ENCODE peak calls at places on chromosomes 5 and 9, in five cellular contexts. W, B, Z, X and N are unnamed samples.

GRCh38 chr5:1834022-1834551 is 32.9 kb downstream of the NDUFS6 start:
- DNase-seq in W (no peak), Z (no peak), X (no peak), B (no peak), N (no peak)

GRCh38 chr5:2894347-2895135 is 143.1 kb upstream of the IRX2 start:
- DNase-seq in B (no peak), W (no peak), X (no peak), Z (peak; percentile 1), N (no peak)

GRCh38 chr5:159331099-159331973 is 1.0 kb upstream of the IL12B start:
- DNase-seq in B (peak; percentile 50), X (peak; percentile 83), Z (peak; percentile 58), W (peak; percentile 76), N (no peak)

GRCh38 chr5:134503088-134503936 is 22.2 kb upstream of the JADE2 start:
- DNase-seq in Z (peak; percentile 63), W (peak; percentile 80), X (peak; percentile 65), B (peak; percentile 96), N (no peak)

GRCh38 chr9:93952119-93952783 is 2.9 kb downstream of the BARX1 start:
- DNase-seq in B (no peak), W (no peak), X (no peak), Z (no peak), N (no peak)

GRCh38 chr9:114161518-114161917 is 6.2 kb downstream of the COL27A1 start:
- DNase-seq in Z (no peak), X (no peak), W (no peak), B (no peak), N (no peak)

GRCh38 chr5:154401355-154401754 is 44.4 kb upstream of the SAP30L start:
- DNase-seq in B (no peak), X (no peak), Z (no peak), W (no peak), N (no peak)

GRCh38 chr9:126829035-126829434 is 24.2 kb downstream of the ZBTB43 start:
- DNase-seq in W (no peak), B (no peak), X (no peak), Z (no peak), N (no peak)

GRCh38 chr5:107289030-107289714 is 381.6 kb downstream of the EFNA5 start:
- DNase-seq in B (no peak), W (no peak), X (no peak), Z (no peak), N (peak; percentile 59)

GRCh38 chr5:34524123-34524522 is 132.0 kb upstream of the RAI14 start:
- DNase-seq in Z (no peak), X (no peak), W (peak; percentile 18), B (peak; percentile 74), N (no peak)

GRCh38 chr5:455806-456205 is 12.8 kb downstream of the EXOC3 start:
- DNase-seq in B (no peak), Z (no peak), X (no peak), W (no peak), N (no peak)

GRCh38 chr5:106092455-106092854 is 1578.3 kb downstream of the EFNA5 start:
- DNase-seq in Z (no peak), W (no peak), B (no peak), X (no peak), N (no peak)

GRCh38 chr9:134548185-134548584 is 93.4 kb upstream of the COL5A1 start:
- DNase-seq in W (no peak), X (no peak), B (no peak), Z (no peak), N (no peak)

GRCh38 chr9:95107001-95107749 is 210.3 kb downstream of the FANCC start:
- DNase-seq in B (peak; percentile 68), W (no peak), X (no peak), Z (no peak), N (no peak)

GRCh38 chr5:134547579-134547978 is 22.1 kb downstream of the JADE2 start:
- DNase-seq in B (peak; percentile 94), Z (no peak), X (no peak), W (no peak), N (no peak)

GRCh38 chr9:15249042-15249818 is 57.8 kb downstream of the TTC39B start:
- DNase-seq in W (no peak), X (no peak), B (peak; percentile 65), Z (no peak), N (no peak)

GRCh38 chr9:35029852-35030251 is 40.3 kb downstream of the DNAJB5 start:
- DNase-seq in Z (no peak), X (no peak), W (no peak), B (peak; percentile 41), N (no peak)

GRCh38 chr9:116479967-116480366 is 207.1 kb upstream of the TRIM32 start:
- DNase-seq in B (no peak), W (no peak), Z (no peak), X (no peak), N (no peak)

GRCh38 chr9:109555215-109555614 is 57.1 kb upstream of the PTPN3 start:
- DNase-seq in B (no peak), W (no peak), Z (no peak), X (no peak), N (no peak)

GRCh38 chr9:130138791-130139190 is 33.4 kb upstream of the NCS1 start:
- DNase-seq in W (no peak), Z (peak; percentile 68), X (no peak), B (peak; percentile 96), N (no peak)

GRCh38 chr5:58294598-58295298 is 165.1 kb downstream of the PLK2 start:
- DNase-seq in B (peak; percentile 15), W (no peak), X (no peak), Z (no peak), N (no peak)

GRCh38 chr5:72107874-72108199 is 562 bp downstream of the MAP1B start:
- DNase-seq in B (no peak), Z (no peak), X (no peak), W (peak; percentile 35), N (no peak)

GRCh38 chr5:73974871-73975351 is 348.9 kb downstream of the ARHGEF28 start:
- DNase-seq in B (no peak), W (no peak), X (no peak), Z (no peak), N (no peak)

GRCh38 chr9:36485647-36486453 is 85.8 kb upstream of the RNF38 start:
- DNase-seq in B (peak; percentile 20), Z (peak; percentile 21), W (no peak), X (peak; percentile 35), N (no peak)

GRCh38 chr5:149002053-149002452 is 60.8 kb downstream of the SH3TC2 start:
- DNase-seq in X (no peak), Z (no peak), B (peak; percentile 98), W (peak; percentile 17), N (no peak)

GRCh38 chr9:104009853-104010252 is 84.3 kb upstream of the SMC2 start:
- DNase-seq in W (no peak), X (no peak), B (no peak), Z (no peak), N (no peak)

GRCh38 chr5:116892993-116893392 is 318.4 kb upstream of the SEMA6A start:
- DNase-seq in Z (no peak), B (no peak), W (no peak), X (no peak), N (no peak)

DNA sequence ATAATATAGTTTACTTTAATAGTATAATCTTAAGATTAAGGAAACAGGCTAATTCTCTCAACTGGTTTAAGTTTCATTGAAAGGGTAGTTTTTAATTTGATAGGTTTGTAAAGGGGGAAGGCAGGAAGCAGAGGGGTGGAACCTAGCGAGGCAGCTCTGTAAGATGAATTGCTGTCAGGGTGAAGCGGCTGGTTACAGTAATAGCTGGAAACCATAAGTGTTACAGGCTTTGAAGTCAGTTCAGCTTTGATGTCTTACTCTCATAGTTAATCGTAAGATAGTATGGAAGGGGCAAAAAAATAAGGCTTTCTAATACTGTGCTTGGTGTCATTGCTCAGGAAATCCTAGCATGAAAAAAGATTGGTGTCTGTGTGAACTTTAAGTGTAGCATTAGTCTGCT is 20.4 kb downstream of the POU5F2 start:
- DNase-seq in Z (no peak), B (no peak), X (no peak), W (no peak), N (no peak)
- H3K4me3 ChIP-seq in Z (no peak overlapping the region), B (no peak overlapping the region), X (no peak overlapping the region), W (no peak overlapping the region), N (no peak overlapping the region)

DNA sequence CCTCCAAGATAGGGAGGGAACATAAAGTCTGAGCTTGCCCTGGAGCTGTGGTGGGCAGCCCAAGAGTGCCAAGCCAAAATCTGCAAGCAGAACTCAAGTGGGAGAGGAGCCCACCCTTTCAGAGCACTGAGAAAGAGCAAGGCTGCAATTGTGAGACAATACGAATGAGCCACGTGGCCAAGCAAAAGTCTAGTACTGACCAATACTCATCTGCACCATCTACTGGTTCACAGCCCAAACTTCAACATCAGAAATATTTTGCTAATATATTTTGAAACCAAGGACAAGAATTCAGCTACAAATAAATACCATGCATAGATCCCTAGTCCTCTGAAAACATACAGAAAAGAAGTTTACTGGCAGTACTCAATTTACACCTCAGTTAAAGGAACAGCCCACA is 696.2 kb upstream of the COX7C start:
- DNase-seq in B (no peak), W (no peak), X (no peak), Z (no peak), N (no peak)
- TF ChIP-seq CTCF in B (no peak), W (no peak), X (no peak), Z (no peak), N (no peak)

DNA sequence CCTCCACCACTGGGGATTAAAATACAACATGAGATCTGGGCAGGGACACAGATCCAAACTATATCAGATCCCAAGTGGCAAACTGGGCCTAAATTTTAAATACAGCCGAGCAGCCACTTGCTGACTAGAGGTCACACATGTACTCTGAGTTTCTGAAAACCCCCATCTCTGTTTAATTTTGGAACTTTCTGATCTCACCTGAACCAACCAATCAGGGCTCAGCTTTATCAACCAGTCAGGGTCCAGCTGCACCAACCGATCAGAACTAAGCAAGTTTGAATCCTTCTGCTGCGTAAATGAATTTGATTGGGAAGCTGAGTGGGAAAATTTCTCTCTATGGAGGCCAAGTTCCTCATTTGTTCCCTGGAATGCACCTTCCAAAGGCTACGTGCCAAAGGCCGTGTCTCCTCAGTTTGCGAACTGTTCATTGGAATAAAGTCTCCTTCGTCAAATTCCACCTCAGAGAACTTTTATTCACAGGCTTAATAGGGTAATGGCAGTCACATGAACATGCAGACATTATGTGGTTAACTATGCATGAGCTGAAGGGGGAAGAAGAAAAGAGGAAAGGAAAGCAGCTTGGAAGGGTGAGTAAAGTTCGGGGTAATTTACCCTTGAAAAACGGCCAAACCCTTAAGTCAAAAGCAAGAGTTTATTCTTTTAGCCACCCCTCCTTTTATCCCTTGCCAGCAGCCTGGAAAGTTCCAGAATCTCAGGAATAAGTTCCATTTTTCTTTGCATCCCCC is 3.7 kb downstream of the CD180 start:
- DNase-seq in Z (no peak), X (no peak), B (peak; percentile 15), W (no peak), N (no peak)
- H3K4me3 ChIP-seq in Z (no peak overlapping the region), X (no peak overlapping the region), B (no peak overlapping the region), W (no peak overlapping the region), N (peak overlapping the region; percentile 75)

DNA sequence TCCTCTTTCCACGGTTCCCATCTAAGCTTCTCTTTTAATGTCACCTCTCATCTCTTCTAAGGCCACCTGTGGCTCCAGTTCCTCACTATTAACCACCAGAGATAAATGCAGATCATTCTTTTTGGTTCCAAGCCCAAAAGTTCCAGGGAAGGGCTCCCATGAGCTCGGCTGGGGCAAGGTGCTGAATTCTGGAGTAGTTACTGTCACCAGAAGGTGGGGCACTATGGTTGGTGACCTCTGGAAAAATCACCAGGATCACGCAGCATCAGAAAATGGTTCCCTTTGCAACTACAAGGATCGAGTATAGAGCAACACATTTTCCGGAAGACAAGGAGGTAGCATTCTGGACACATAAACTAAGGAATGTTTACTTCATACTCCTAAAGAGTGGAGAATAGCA is 528.7 kb upstream of the DAP start:
- DNase-seq in B (no peak), X (no peak), W (no peak), Z (no peak), N (no peak)
- TF ChIP-seq CTCF in B (no peak), X (no peak), W (no peak), Z (no peak), N (no peak)